ENCODE peak calls at places on chromosomes 2 and 18, in ten cellular contexts. N is fibroblast of pulmonary artery, A is breast epithelium, B is neural progenitor cell, Z is coronary artery, F is B cell, L is endothelial cell, G is ascending aorta, R is BJ, C is kidney epithelial cell. V is an unnamed sample.

GRCh38 chr2:64063924-64064331 is 44.7 kb upstream of the VPS54 start:
- DNase-seq in B (no peak), N (peak), C (no peak), G (no peak), F (no peak), R (no peak), A (no peak), L (no peak), Z (no peak), V (no peak)

GRCh38 chr2:236008006-236008405 is 160.2 kb downstream of the GBX2 start:
- DNase-seq in A (no peak), Z (no peak), F (no peak), B (no peak), R (no peak), C (no peak), G (no peak), L (no peak), N (no peak), V (no peak)

GRCh38 chr2:144523606-144524131 is 3.8 kb upstream of the ZEB2 start:
- DNase-seq in B (peak), G (no peak), Z (no peak), L (no peak), R (no peak), C (no peak), N (no peak), F (no peak), A (no peak), V (no peak)

GRCh38 chr18:51196811-51197660 is 445 bp downstream of the MEX3C start:
- DNase-seq in G (no peak), C (no peak), N (peak), L (peak), B (peak), F (no peak), R (no peak), A (peak), Z (peak), V (no peak)

GRCh38 chr18:39589496-39589895 is 2023.9 kb upstream of the CELF4 start:
- DNase-seq in A (no peak), B (no peak), R (no peak), F (no peak), G (no peak), N (no peak), Z (no peak), C (no peak), L (no peak), V (no peak)

GRCh38 chr2:52145005-52145404 is 1113.1 kb upstream of the NRXN1 start:
- DNase-seq in C (no peak), B (no peak), L (no peak), G (no peak), Z (no peak), F (no peak), N (peak), A (no peak), R (no peak), V (no peak)

GRCh38 chr18:48762022-48762421 is 188.7 kb downstream of the SMAD7 start:
- DNase-seq in A (no peak), Z (no peak), L (no peak), N (no peak), C (no peak), B (no peak), R (no peak), F (no peak), G (no peak), V (no peak)

GRCh38 chr2:98868548-98869271 is 67.3 kb downstream of the CRACDL start:
- DNase-seq in C (no peak), F (no peak), L (no peak), N (no peak), B (no peak), Z (no peak), R (no peak), G (no peak), A (no peak), V (no peak)

GRCh38 chr18:11392974-11393373 is 216.4 kb upstream of the SLC35G4 start:
- DNase-seq in B (no peak), N (no peak), C (no peak), Z (no peak), L (no peak), G (no peak), R (no peak), A (no peak), F (no peak), V (no peak)

GRCh38 chr2:105344704-105345345 is 7.5 kb downstream of the C2orf49 start:
- DNase-seq in F (no peak), R (no peak), G (no peak), B (peak), Z (no peak), C (no peak), L (no peak), A (no peak), N (peak), V (no peak)

GRCh38 chr18:34651586-34652369 is 58.3 kb upstream of the DTNA start:
- DNase-seq in L (no peak), Z (no peak), C (no peak), R (no peak), B (no peak), F (no peak), N (no peak), G (no peak), A (no peak), V (no peak)

GRCh38 chr2:98896944-98897343 is 39.1 kb downstream of the CRACDL start:
- DNase-seq in B (no peak), L (no peak), C (no peak), R (no peak), N (no peak), A (no peak), F (no peak), G (no peak), Z (no peak), V (no peak)

GRCh38 chr2:169770991-169771390 is 27.7 kb upstream of the SSB start:
- DNase-seq in A (no peak), L (no peak), G (no peak), B (no peak), Z (no peak), C (no peak), N (no peak), F (no peak), R (no peak), V (no peak)

GRCh38 chr2:208017721-208018120 is 7.6 kb downstream of the PLEKHM3 start:
- DNase-seq in R (no peak), Z (no peak), L (no peak), A (no peak), N (no peak), F (no peak), C (no peak), B (no peak), G (no peak), V (no peak)

GRCh38 chr2:201402651-201403573 is 45.8 kb upstream of the FLACC1 start:
- DNase-seq in G (no peak), Z (no peak), L (no peak), A (no peak), B (no peak), C (no peak), R (peak), F (no peak), N (peak), V (no peak)

GRCh38 chr2:172571245-172571644 is 15.4 kb downstream of the PDK1 start:
- DNase-seq in Z (no peak), C (no peak), L (no peak), B (no peak), R (no peak), F (no peak), A (no peak), G (no peak), N (no peak), V (no peak)

GRCh38 chr2:224973112-224974016 is 68.9 kb downstream of the DOCK10 start:
- DNase-seq in R (no peak), L (no peak), F (peak), A (no peak), G (peak), C (peak), Z (no peak), B (no peak), N (no peak), V (no peak)

GRCh38 chr2:208280933-208281332 is 14.9 kb downstream of the PIKFYVE start:
- DNase-seq in N (peak), G (no peak), F (no peak), R (peak), C (no peak), L (no peak), Z (no peak), B (no peak), A (no peak), V (peak)

GRCh38 chr2:60855989-60856669 is 25.2 kb upstream of the REL start:
- DNase-seq in C (no peak), G (no peak), R (no peak), Z (no peak), A (no peak), N (no peak), F (no peak), B (no peak), L (no peak), V (no peak)

GRCh38 chr2:37698931-37699481 is 27.6 kb upstream of the CDC42EP3 start:
- DNase-seq in L (no peak), R (peak), A (no peak), G (no peak), C (peak), B (no peak), N (no peak), Z (no peak), F (no peak), V (no peak)

GRCh38 chr18:48996901-48997463 is 46.2 kb upstream of the SMAD7 start:
- DNase-seq in R (peak), G (no peak), Z (no peak), C (peak), F (no peak), B (no peak), A (no peak), L (no peak), N (peak), V (peak)

GRCh38 chr2:110116033-110116710 is 550 bp upstream of the MALL start:
- DNase-seq in A (no peak), C (no peak), R (no peak), B (peak), G (no peak), L (peak), Z (no peak), F (no peak), N (peak), V (peak)

GRCh38 chr2:37683926-37684780 is 12.7 kb upstream of the CDC42EP3 start:
- DNase-seq in C (no peak), B (no peak), G (no peak), L (no peak), R (no peak), N (no peak), Z (no peak), A (no peak), F (no peak), V (no peak)

GRCh38 chr2:221635949-221636348 is 63.8 kb upstream of the EPHA4 start:
- DNase-seq in Z (no peak), G (no peak), L (no peak), A (no peak), N (no peak), F (no peak), R (no peak), C (no peak), B (no peak), V (no peak)

GRCh38 chr2:146321175-146321574 is 1523.7 kb upstream of the ACVR2A start:
- DNase-seq in C (no peak), L (no peak), Z (no peak), A (no peak), R (no peak), F (no peak), G (no peak), N (peak), B (peak), V (no peak)

GRCh38 chr2:208250401-208250800 is 4.5 kb downstream of the IDH1 start:
- DNase-seq in Z (no peak), A (no peak), F (no peak), C (no peak), B (no peak), L (no peak), G (no peak), R (no peak), N (peak), V (no peak)

GRCh38 chr2:69836316-69836715 is 6.9 kb downstream of the GMCL1 start:
- DNase-seq in B (no peak), C (no peak), A (no peak), Z (no peak), L (no peak), R (no peak), N (no peak), F (no peak), G (no peak), V (no peak)

GRCh38 chr2:68469935-68470334 is 2.5 kb downstream of the APLF start:
- DNase-seq in C (no peak), R (no peak), F (no peak), G (no peak), N (peak), Z (no peak), L (no peak), B (no peak), A (no peak), V (no peak)

GRCh38 chr2:47964722-47965434 is 58.6 kb upstream of the FBXO11 start:
- DNase-seq in C (no peak), B (no peak), F (no peak), R (no peak), L (no peak), N (no peak), G (no peak), A (no peak), Z (no peak), V (no peak)

GRCh38 chr2:18123211-18123570 is 244.7 kb downstream of the KCNS3 start:
- DNase-seq in Z (no peak), F (no peak), L (no peak), C (no peak), R (no peak), A (no peak), G (no peak), B (no peak), N (no peak), V (no peak)

GRCh38 chr2:195049372-195050031 is 607.5 kb upstream of the SLC39A10 start:
- DNase-seq in L (no peak), N (no peak), A (no peak), R (no peak), F (no peak), B (no peak), C (no peak), G (no peak), Z (no peak), V (no peak)

GRCh38 chr18:56637897-56638231 is 528 bp downstream of the TXNL1 start:
- DNase-seq in Z (no peak), G (no peak), F (no peak), A (no peak), R (no peak), C (no peak), L (peak), B (peak), N (no peak), V (no peak)

GRCh38 chr2:3138621-3139020 is 239.0 kb downstream of the EIPR1 start:
- DNase-seq in N (no peak), L (no peak), B (no peak), G (no peak), F (no peak), C (no peak), A (no peak), Z (no peak), R (no peak), V (no peak)

DNA sequence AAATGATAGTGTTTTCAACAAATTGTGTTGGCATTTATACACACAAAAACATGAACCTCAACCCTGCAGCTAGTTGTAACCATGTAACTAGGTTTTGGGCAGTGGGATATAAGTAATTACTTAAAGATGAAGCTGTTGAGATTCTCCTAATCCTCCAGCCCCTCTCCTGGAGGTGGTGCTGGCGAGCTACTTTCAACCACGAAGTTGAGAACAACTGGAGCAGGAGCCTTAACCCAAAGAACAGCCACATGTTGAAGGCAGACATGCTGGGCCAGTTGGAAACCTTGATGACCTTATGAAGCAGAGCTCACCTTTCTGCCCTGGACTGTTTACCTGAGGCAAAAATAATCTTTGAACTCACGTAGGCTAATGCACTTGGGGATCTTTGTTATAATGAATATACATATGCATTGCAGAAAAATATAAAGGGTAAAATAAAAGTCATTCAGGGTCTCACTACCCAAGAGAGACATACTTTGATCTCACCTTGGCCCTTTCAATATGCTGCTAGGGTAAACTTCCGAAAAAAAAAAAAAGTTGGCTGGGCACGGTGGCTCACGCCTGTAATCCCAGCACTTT is 89.6 kb upstream of the NPAS2 start:
- DNase-seq in Z (no peak), F (no peak), C (peak), A (peak), N (peak), L (peak), R (no peak), G (no peak), B (peak), V (peak)
- TF ChIP-seq CTCF in Z (no peak), F (no peak), C (peak), A (peak), N (peak), L (peak), R (peak), G (peak), B (peak), V (peak)

GRCh38 chr2:230942371-230942770 is 17.3 kb upstream of the GPR55 start:
- DNase-seq in N (no peak), Z (peak), C (no peak), B (no peak), G (no peak), L (no peak), R (no peak), F (peak), A (peak), V (no peak)
- TF ChIP-seq CTCF in N (no peak), Z (no peak), C (no peak), B (no peak), G (no peak), L (no peak), R (no peak), F (no peak), A (no peak), V (no peak)

GRCh38 chr2:177147093-177147694 is 65.4 kb upstream of the HNRNPA3 start:
- DNase-seq in F (no peak), L (no peak), A (no peak), Z (no peak), R (no peak), G (no peak), N (peak), B (peak), C (no peak), V (no peak)
- TF ChIP-seq CTCF in F (peak), L (peak), A (peak), Z (peak), R (peak), G (peak), N (peak), B (peak), C (no peak), V (peak)

DNA sequence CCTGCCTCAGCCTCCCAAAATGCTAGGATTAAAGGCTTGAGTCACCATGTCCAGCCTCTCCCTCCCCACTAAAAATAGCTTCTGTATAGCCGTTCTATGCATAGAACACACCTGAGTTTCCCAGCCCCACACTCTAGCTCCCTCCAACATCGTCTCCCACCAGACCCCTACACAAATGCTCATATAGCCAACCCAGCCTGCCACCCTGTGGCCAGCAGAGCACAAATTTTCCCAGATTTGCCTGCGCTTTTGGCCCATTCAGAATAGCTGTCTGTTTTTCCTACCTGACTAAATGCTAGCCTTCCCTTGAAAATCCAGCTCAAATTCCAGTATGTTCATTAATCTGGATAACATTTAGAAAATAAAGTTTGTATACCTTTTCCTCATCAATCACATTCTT is 22.8 kb downstream of the TRABD2A start:
- DNase-seq in C (no peak), L (no peak), N (no peak), G (no peak), Z (no peak), B (peak), R (no peak), F (no peak), A (no peak), V (no peak)
- TF ChIP-seq CTCF in C (no peak), L (no peak), N (no peak), G (no peak), Z (no peak), B (peak), R (peak), F (no peak), A (no peak), V (peak)

GRCh38 chr2:81551040-81551634 is 1246.6 kb upstream of the LRRTM1 start:
- DNase-seq in Z (no peak), B (no peak), G (no peak), C (no peak), R (no peak), N (no peak), F (no peak), A (no peak), L (no peak), V (no peak)
- TF ChIP-seq CTCF in Z (no peak), B (no peak), G (no peak), C (no peak), R (no peak), N (no peak), F (no peak), A (no peak), L (no peak), V (no peak)

GRCh38 chr2:11907178-11907577 is 160.7 kb downstream of the LPIN1 start:
- DNase-seq in C (no peak), Z (peak), A (no peak), B (no peak), F (no peak), G (no peak), R (no peak), N (no peak), L (peak), V (no peak)
- TF ChIP-seq CTCF in C (no peak), Z (no peak), A (no peak), B (no peak), F (no peak), G (no peak), R (no peak), N (no peak), L (no peak), V (no peak)

GRCh38 chr2:75311521-75311920 is 112.2 kb upstream of the TACR1 start:
- DNase-seq in B (no peak), F (no peak), N (no peak), A (no peak), L (no peak), G (no peak), Z (no peak), C (no peak), R (no peak), V (no peak)

GRCh38 chr2:75309596-75310290 is 110.4 kb upstream of the TACR1 start:
- DNase-seq in C (no peak), B (no peak), N (no peak), Z (no peak), F (no peak), G (no peak), A (no peak), R (peak), L (no peak), V (no peak)

GRCh38 chr2:75310915-75311314 is 111.6 kb upstream of the TACR1 start:
- DNase-seq in Z (no peak), C (no peak), G (no peak), N (no peak), B (no peak), L (no peak), F (no peak), A (no peak), R (no peak), V (no peak)

GRCh38 chr2:75315436-75315835 is 116.1 kb upstream of the TACR1 start:
- DNase-seq in C (no peak), B (no peak), Z (no peak), F (no peak), A (no peak), N (no peak), L (no peak), R (no peak), G (no peak), V (no peak)

GRCh38 chr2:75311993-75312392 is 112.7 kb upstream of the TACR1 start:
- DNase-seq in G (no peak), R (no peak), F (peak), L (peak), A (no peak), B (peak), N (no peak), Z (no peak), C (no peak), V (no peak)
- TF ChIP-seq CTCF in G (no peak), R (no peak), F (peak), L (peak), A (no peak), B (peak), N (no peak), Z (no peak), C (peak), V (no peak)

GRCh38 chr2:73359915-73360697 is 25.5 kb upstream of the ALMS1 start:
- DNase-seq in G (no peak), F (no peak), L (no peak), R (no peak), N (peak), C (no peak), Z (no peak), A (no peak), B (peak), V (no peak)
- TF ChIP-seq CTCF in G (no peak), F (peak), L (peak), R (peak), N (peak), C (peak), Z (no peak), A (no peak), B (peak), V (peak)

GRCh38 chr2:238754259-238754658 is 93.6 kb upstream of the TWIST2 start:
- DNase-seq in L (no peak), F (no peak), Z (no peak), B (no peak), A (no peak), C (no peak), G (no peak), N (no peak), R (no peak), V (no peak)
- TF ChIP-seq CTCF in L (no peak), F (no peak), Z (no peak), B (peak), A (no peak), C (peak), G (no peak), N (peak), R (peak), V (peak)

DNA sequence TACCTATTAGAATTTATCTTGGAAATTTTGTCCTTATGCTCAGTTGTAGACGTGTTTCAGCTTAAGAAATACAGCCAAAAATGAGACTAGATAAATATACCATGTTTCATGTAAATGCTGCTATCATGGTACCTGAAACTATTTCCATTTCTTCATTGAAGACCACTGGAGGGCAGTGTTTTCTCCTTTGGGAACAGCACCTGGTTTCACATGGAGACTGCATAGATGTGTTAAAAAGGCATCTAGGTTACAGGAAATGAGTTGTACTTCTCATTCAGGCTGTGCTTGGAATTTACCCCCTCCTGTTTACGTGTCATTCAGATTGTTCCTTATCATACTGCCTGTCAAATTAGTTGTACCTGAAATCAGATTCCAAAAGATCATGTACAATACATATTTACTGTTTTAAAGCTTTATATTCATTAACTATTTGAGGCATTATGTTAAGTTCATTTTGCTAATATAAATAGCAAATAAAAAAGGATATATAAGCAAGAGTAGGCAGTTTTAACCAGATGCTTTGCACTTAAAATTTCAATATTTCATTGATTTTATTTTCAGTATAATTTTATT is 57.3 kb upstream of the PSMD14 start:
- DNase-seq in Z (no peak), A (no peak), R (no peak), N (peak), C (peak), L (peak), B (peak), F (no peak), G (no peak), V (no peak)
- TF ChIP-seq CTCF in Z (peak), A (no peak), R (peak), N (peak), C (peak), L (peak), B (peak), F (peak), G (peak), V (peak)